ENCODE peak calls at places on chromosomes 6 and 20, in ten cellular contexts. F is GM04503; X is stimulated activated CD4-positive, alpha-beta T cell treated with anti-CD3 and anti-CD28 coated beads, Interleukin-4, amount 100 ng/mL, for 4 hours; M is BE2C; J is GM23248; T is IMR-90; A is T-helper 1 cell; E is SW480; D is HFF-Myc; O is CD8-positive, alpha-beta T cell. V is an unnamed sample.

GRCh38 chr6:144185133-144185836 is 35.0 kb downstream of the STX11 start:
- DNase-seq in F (no peak), X (no peak), M (no peak), J (peak; percentile 10), T (no peak), A (no peak), E (no peak), D (no peak), O (no peak), V (no peak)

GRCh38 chr6:37696220-37696840 is 1.4 kb downstream of the MDGA1 start:
- DNase-seq in F (no peak), X (peak; percentile 33), M (peak; percentile 56), J (peak; percentile 79), T (peak; percentile 49), A (no peak), E (no peak), D (no peak), O (peak; percentile 66), V (peak; percentile 5)

GRCh38 chr6:33140556-33140955 is 51.7 kb downstream of the COL11A2 start:
- DNase-seq in F (no peak), X (no peak), M (no peak), J (no peak), T (no peak), A (no peak), E (no peak), D (no peak), O (no peak), V (no peak)

GRCh38 chr6:4313044-4313686 is 177.8 kb upstream of the ECI2 start:
- DNase-seq in F (peak; percentile 94), X (no peak), M (no peak), J (peak; percentile 98), T (peak; percentile 92), A (no peak), E (peak; percentile 38), D (peak; percentile 68), O (no peak), V (no peak)

GRCh38 chr6:154613137-154613676 is 102.7 kb upstream of the CNKSR3 start:
- DNase-seq in F (peak; percentile 21), X (no peak), M (no peak), J (peak; percentile 89), T (peak; percentile 79), A (no peak), E (peak; percentile 33), D (peak; percentile 56), O (no peak), V (no peak)

GRCh38 chr20:51586005-51586440 is 43.5 kb upstream of the NFATC2 start:
- DNase-seq in F (peak; percentile 98), X (no peak), M (no peak), J (peak; percentile 95), T (peak; percentile 83), A (no peak), E (peak; percentile 43), D (peak; percentile 50), O (no peak), V (no peak)

GRCh38 chr6:106446287-106446885 is 85.9 kb downstream of the CRYBG1 start:
- DNase-seq in F (no peak), X (no peak), M (no peak), J (peak; percentile 41), T (peak; percentile 12), A (no peak), E (peak; percentile 23), D (no peak), O (no peak), V (peak; percentile 25)

GRCh38 chr20:20505554-20505953 is 137.7 kb downstream of the INSM1 start:
- DNase-seq in F (no peak), X (no peak), M (no peak), J (no peak), T (no peak), A (no peak), E (no peak), D (no peak), O (no peak), V (no peak)

GRCh38 chr6:106555767-106556166 is 73.5 kb downstream of the RTN4IP1 start:
- DNase-seq in F (no peak), X (no peak), M (no peak), J (no peak), T (no peak), A (no peak), E (no peak), D (no peak), O (no peak), V (no peak)

GRCh38 chr6:125004198-125004597 is 42.0 kb downstream of the RNF217 start:
- DNase-seq in F (no peak), X (no peak), M (no peak), J (peak; percentile 2), T (no peak), A (no peak), E (no peak), D (no peak), O (no peak), V (no peak)

GRCh38 chr20:62549499-62550086 is 73.8 kb upstream of the GATA5 start:
- DNase-seq in F (no peak), X (no peak), M (no peak), J (no peak), T (no peak), A (no peak), E (no peak), D (no peak), O (no peak), V (no peak)

GRCh38 chr6:21856844-21857243 is 263.3 kb downstream of the SOX4 start:
- DNase-seq in F (no peak), X (no peak), M (no peak), J (peak; percentile 86), T (peak; percentile 69), A (no peak), E (no peak), D (no peak), O (no peak), V (no peak)

GRCh38 chr6:6910734-6911295 is 196.9 kb upstream of the RREB1 start:
- DNase-seq in F (no peak), X (no peak), M (no peak), J (no peak), T (no peak), A (no peak), E (no peak), D (no peak), O (no peak), V (no peak)

GRCh38 chr6:31365864-31366263 is 8.9 kb upstream of the HLA-B start:
- DNase-seq in F (no peak), X (no peak), M (no peak), J (no peak), T (no peak), A (no peak), E (no peak), D (no peak), O (no peak), V (no peak)

GRCh38 chr20:542777-543368 is 717 bp downstream of the CSNK2A1 start:
- DNase-seq in F (no peak), X (peak; percentile 30), M (peak; percentile 7), J (peak; percentile 36), T (no peak), A (no peak), E (no peak), D (no peak), O (peak; percentile 50), V (no peak)

GRCh38 chr6:90374201-90374600 is 77.6 kb upstream of the BACH2 start:
- DNase-seq in F (no peak), X (no peak), M (no peak), J (no peak), T (no peak), A (no peak), E (no peak), D (peak; percentile 37), O (no peak), V (no peak)

GRCh38 chr6:106163446-106163965 is 77.4 kb downstream of the PRDM1 start:
- DNase-seq in F (peak; percentile 47), X (peak; percentile 27), M (no peak), J (peak; percentile 92), T (peak; percentile 76), A (no peak), E (no peak), D (peak; percentile 21), O (peak; percentile 56), V (peak; percentile 91)

GRCh38 chr6:126143650-126144260 is 157.4 kb downstream of the TRMT11 start:
- DNase-seq in F (no peak), X (no peak), M (no peak), J (no peak), T (no peak), A (no peak), E (no peak), D (no peak), O (no peak), V (no peak)

GRCh38 chr6:121506761-121507754 is 71.6 kb downstream of the GJA1 start:
- DNase-seq in F (no peak), X (no peak), M (no peak), J (peak; percentile 63), T (peak; percentile 85), A (no peak), E (no peak), D (no peak), O (no peak), V (no peak)

GRCh38 chr20:38321959-38322598 is 18.1 kb downstream of the BPI start:
- DNase-seq in F (no peak), X (no peak), M (peak; percentile 42), J (peak; percentile 85), T (peak; percentile 73), A (no peak), E (peak; percentile 76), D (no peak), O (no peak), V (no peak)

GRCh38 chr20:4038047-4038459 is 22.7 kb upstream of the RNF24 start:
- DNase-seq in F (peak; percentile 56), X (peak; percentile 53), M (no peak), J (peak; percentile 87), T (peak; percentile 67), A (peak; percentile 67), E (peak; percentile 86), D (peak; percentile 65), O (peak; percentile 86), V (peak; percentile 25)

V was measured in T-helper 2 cell.